ENCODE peak calls at places on chromosomes 2 and 18, in eight cellular contexts. S is stomach, K is astrocyte, C is sigmoid colon, Y is colonic mucosa, B is GM12865, J is endothelial cell, X is GM13977. R is an unnamed sample.

GRCh38 chr2:41933585-41934322 is 114.1 kb upstream of the PKDCC start:
- DNase-seq in S (no peak), Y (no peak), J (no peak), B (peak), K (peak), C (no peak), X (no peak), R (no peak)

GRCh38 chr2:8511868-8512612 is 169.8 kb upstream of the ID2 start:
- DNase-seq in B (peak), X (no peak), J (no peak), K (peak), S (no peak), Y (no peak), C (no peak), R (no peak)

GRCh38 chr18:25038261-25038660 is 313.7 kb downstream of the ZNF521 start:
- DNase-seq in K (no peak), X (no peak), J (no peak), S (no peak), Y (no peak), B (no peak), C (no peak), R (no peak)

GRCh38 chr2:168089200-168089599 is 158.2 kb downstream of the STK39 start:
- DNase-seq in Y (no peak), J (no peak), K (no peak), B (peak), C (no peak), S (no peak), X (no peak), R (no peak)

GRCh38 chr2:104465978-104466377 is 387.9 kb upstream of the POU3F3 start:
- DNase-seq in J (no peak), Y (no peak), X (no peak), S (no peak), C (no peak), B (no peak), K (no peak), R (no peak)

GRCh38 chr18:36314754-36315153 is 17.2 kb downstream of the FHOD3 start:
- DNase-seq in K (peak), B (no peak), S (no peak), X (no peak), Y (no peak), J (no peak), C (no peak), R (no peak)

GRCh38 chr18:3129053-3129864 is 90.5 kb downstream of the MYOM1 start:
- DNase-seq in J (peak), B (peak), Y (peak), C (peak), K (peak), X (peak), S (peak), R (peak)

GRCh38 chr2:45610281-45611019 is 617 bp downstream of the SRBD1 start:
- DNase-seq in C (peak), K (peak), X (peak), S (peak), B (peak), Y (peak), J (peak), R (peak)

GRCh38 chr2:162244559-162245031 is 1.4 kb upstream of the FAP start:
- DNase-seq in Y (no peak), X (no peak), K (peak), C (peak), S (no peak), B (no peak), J (no peak), R (no peak)

GRCh38 chr2:38207168-38207567 is 131.2 kb upstream of the CYP1B1 start:
- DNase-seq in B (no peak), J (no peak), X (no peak), K (peak), C (no peak), S (no peak), Y (no peak), R (no peak)

GRCh38 chr18:12890500-12890899 is 6.5 kb upstream of the PTPN2 start:
- DNase-seq in K (no peak), J (no peak), B (peak), S (no peak), C (no peak), X (no peak), Y (no peak), R (no peak)

GRCh38 chr18:35949903-35950627 is 22.4 kb upstream of the RMP24 start:
- DNase-seq in C (peak), K (peak), S (peak), Y (peak), J (peak), B (peak), X (peak), R (peak)

GRCh38 chr2:113298176-113298575 is 19.5 kb upstream of the PAX8 start:
- DNase-seq in Y (no peak), C (no peak), K (no peak), X (no peak), S (no peak), J (no peak), B (no peak), R (no peak)

GRCh38 chr2:3299703-3300102 is 77.9 kb downstream of the EIPR1 start:
- DNase-seq in Y (no peak), X (no peak), C (no peak), S (no peak), B (no peak), J (no peak), K (no peak), R (no peak)

GRCh38 chr2:187319441-187320108 is 128.5 kb downstream of the CALCRL start:
- DNase-seq in K (peak), B (no peak), S (no peak), C (no peak), X (no peak), Y (no peak), J (no peak), R (no peak)

GRCh38 chr2:231199219-231199618 is 788 bp downstream of the ARMC9 start:
- DNase-seq in C (peak), B (no peak), K (peak), Y (peak), J (no peak), X (no peak), S (no peak), R (no peak)

GRCh38 chr18:52339891-52340371 is at the start of gene DCC:
- DNase-seq in X (peak), B (peak), Y (peak), J (peak), S (peak), K (peak), C (no peak), R (peak)

GRCh38 chr2:239014897-239015768 is 167.2 kb downstream of the TWIST2 start:
- DNase-seq in J (no peak), K (no peak), Y (no peak), X (no peak), B (no peak), S (peak), C (peak), R (no peak)

GRCh38 chr2:189104926-189105325 is 74.6 kb downstream of the COL5A2 start:
- DNase-seq in X (no peak), B (no peak), K (peak), J (no peak), Y (no peak), S (no peak), C (no peak), R (no peak)

DNA sequence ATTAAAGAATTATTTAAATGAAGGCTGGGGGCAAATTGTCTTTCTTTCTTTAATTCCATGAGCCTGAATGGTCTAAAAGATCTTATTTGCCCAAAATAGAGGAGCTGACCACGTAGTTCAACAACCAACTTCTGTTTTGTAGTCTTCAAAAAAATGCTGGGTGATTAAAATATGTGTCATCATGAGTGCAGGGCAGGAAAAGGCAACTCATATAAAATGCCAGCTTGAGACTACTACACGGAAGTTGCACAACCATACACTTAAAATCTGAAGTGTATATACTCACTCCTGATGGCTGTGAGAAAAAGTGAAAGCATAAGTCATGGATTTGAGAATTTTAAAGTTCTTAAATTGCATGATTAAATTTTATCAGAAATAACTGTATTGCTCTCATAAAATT is 210.9 kb downstream of the DYM start:
- DNase-seq in B (no peak), X (no peak), S (no peak), K (peak), Y (no peak), J (no peak), C (no peak), R (no peak)
- TF ChIP-seq CTCF in B (no peak), X (no peak), S (no peak), K (no peak), Y (no peak), J (no peak), C (no peak), R (no peak)

GRCh38 chr2:68739261-68740183 is 4.9 kb downstream of the ARHGAP25 start:
- DNase-seq in X (no peak), Y (peak), S (no peak), K (no peak), B (peak), J (no peak), C (no peak), R (no peak)
- TF ChIP-seq CTCF in X (no peak), Y (no peak), S (no peak), K (no peak), B (no peak), J (no peak), C (no peak), R (no peak)

GRCh38 chr2:114389021-114389420 is 53.4 kb upstream of the DPP10 start:
- DNase-seq in Y (no peak), X (no peak), C (no peak), B (no peak), S (no peak), K (no peak), J (no peak), R (no peak)

DNA sequence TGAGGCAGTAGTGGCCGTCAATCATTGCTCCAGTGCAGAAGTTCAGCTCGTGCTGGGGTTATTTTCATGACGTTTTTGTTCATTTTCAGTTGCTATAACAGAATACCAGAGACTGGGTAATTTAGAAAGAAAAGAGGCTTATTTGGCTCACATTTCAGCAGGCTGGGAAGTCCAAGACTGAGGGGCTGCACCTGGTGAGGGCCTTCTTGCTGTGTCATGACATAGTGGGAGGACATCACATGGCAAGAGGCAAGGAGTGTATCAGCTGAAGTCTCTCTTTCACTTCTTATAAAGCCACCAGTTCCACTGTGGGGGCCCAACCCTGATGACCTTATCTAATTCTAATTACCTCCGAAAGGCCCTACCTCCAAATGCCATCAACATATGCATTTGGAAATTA is 58.0 kb upstream of the DPP10 start:
- DNase-seq in Y (no peak), X (no peak), S (no peak), J (no peak), B (no peak), K (no peak), C (no peak), R (no peak)
- TF ChIP-seq CTCF in Y (no peak), X (no peak), S (no peak), J (no peak), B (no peak), K (no peak), C (no peak), R (no peak)

GRCh38 chr2:135473567-135473966 is 57.5 kb downstream of the ZRANB3 start:
- DNase-seq in K (peak), B (peak), C (no peak), S (no peak), J (peak), X (peak), Y (no peak), R (peak)
- TF ChIP-seq CTCF in K (peak), B (peak), C (no peak), S (no peak), J (peak), X (peak), Y (no peak), R (peak)

DNA sequence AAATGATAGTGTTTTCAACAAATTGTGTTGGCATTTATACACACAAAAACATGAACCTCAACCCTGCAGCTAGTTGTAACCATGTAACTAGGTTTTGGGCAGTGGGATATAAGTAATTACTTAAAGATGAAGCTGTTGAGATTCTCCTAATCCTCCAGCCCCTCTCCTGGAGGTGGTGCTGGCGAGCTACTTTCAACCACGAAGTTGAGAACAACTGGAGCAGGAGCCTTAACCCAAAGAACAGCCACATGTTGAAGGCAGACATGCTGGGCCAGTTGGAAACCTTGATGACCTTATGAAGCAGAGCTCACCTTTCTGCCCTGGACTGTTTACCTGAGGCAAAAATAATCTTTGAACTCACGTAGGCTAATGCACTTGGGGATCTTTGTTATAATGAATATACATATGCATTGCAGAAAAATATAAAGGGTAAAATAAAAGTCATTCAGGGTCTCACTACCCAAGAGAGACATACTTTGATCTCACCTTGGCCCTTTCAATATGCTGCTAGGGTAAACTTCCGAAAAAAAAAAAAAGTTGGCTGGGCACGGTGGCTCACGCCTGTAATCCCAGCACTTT is 89.6 kb upstream of the NPAS2 start:
- DNase-seq in B (peak), C (peak), S (peak), K (peak), X (no peak), Y (peak), J (peak), R (peak)
- TF ChIP-seq CTCF in B (peak), C (peak), S (no peak), K (peak), X (peak), Y (peak), J (peak), R (peak)

GRCh38 chr2:156151351-156151750 is 181.2 kb downstream of the NR4A2 start:
- DNase-seq in B (no peak), X (no peak), J (no peak), K (no peak), C (no peak), S (no peak), Y (no peak), R (no peak)

GRCh38 chr2:156157670-156158069 is 174.9 kb downstream of the NR4A2 start:
- DNase-seq in X (no peak), B (no peak), S (no peak), K (no peak), C (no peak), J (no peak), Y (no peak), R (no peak)

GRCh38 chr2:156155319-156155718 is 177.2 kb downstream of the NR4A2 start:
- DNase-seq in B (no peak), S (no peak), K (no peak), X (no peak), Y (no peak), J (no peak), C (no peak), R (no peak)

DNA sequence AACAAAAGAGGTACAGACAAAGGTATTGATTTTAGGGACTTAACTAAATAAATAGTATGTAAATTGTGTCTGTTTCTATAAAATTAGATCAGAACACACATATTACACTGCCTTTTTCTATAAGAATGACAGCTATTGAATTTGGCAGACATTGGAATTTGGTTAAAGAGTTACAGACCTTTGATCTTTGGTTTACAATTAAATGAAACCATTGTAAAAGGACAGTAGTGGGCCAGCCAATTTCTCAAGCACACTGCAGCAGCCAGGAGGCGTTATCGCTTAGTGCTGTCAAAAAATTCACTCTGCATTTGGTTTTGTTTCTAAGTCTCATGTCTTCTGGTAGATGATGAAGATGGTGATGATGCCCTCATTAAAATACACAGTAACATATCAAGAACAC is 175.9 kb downstream of the NR4A2 start:
- DNase-seq in J (no peak), X (no peak), B (no peak), C (no peak), S (no peak), K (no peak), Y (peak), R (no peak)
- TF ChIP-seq CTCF in J (no peak), X (peak), B (peak), C (no peak), S (no peak), K (no peak), Y (peak), R (no peak)

GRCh38 chr2:60678551-60678950 is 77.5 kb upstream of the PAPOLG start:
- DNase-seq in C (no peak), X (no peak), S (no peak), B (no peak), Y (no peak), J (no peak), K (no peak), R (no peak)
- TF ChIP-seq CTCF in C (no peak), X (no peak), S (no peak), B (no peak), Y (no peak), J (no peak), K (no peak), R (no peak)

DNA sequence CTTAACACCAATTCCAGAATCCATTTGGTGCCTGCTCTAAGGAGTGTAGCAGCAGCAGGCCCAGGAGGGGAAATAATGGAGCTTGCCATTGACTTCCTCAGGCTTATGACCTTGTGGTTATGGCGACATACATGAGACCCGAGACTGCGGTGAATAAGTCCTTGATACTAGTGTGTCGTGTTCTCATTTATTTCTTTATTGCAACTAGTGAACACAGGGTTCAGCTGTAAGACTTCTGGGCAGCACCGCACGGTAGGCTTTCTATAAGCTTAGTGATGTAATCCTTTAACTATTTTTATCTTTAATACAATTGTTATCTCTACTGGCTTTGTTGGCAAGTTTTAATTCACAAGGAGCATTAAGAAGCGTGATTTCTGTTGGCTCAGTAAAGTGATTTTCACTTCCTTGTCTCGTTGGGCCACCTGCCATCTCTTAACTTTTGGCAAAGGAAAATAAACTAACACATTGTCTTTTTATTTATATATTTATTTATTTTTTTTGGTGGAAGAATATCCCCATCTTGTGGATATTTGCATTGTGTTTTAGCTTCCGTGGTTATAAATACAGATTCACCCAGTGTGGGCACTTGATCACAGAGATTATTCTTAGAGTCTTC is 139.8 kb downstream of the LTBP1 start:
- DNase-seq in C (no peak), Y (no peak), X (no peak), S (peak), K (peak), J (no peak), B (no peak), R (no peak)
- TF ChIP-seq CTCF in C (no peak), Y (no peak), X (no peak), S (no peak), K (no peak), J (no peak), B (no peak), R (no peak)

GRCh38 chr2:1516798-1517060 is 103.5 kb downstream of the TPO start:
- DNase-seq in C (peak), S (no peak), X (no peak), Y (no peak), B (no peak), J (no peak), K (no peak), R (no peak)

GRCh38 chr2:1514391-1515072 is 101.3 kb downstream of the TPO start:
- DNase-seq in Y (peak), X (no peak), J (no peak), B (no peak), S (no peak), K (no peak), C (peak), R (no peak)

GRCh38 chr2:1515986-1516797 is 102.9 kb downstream of the TPO start:
- DNase-seq in B (no peak), Y (no peak), X (no peak), C (peak), S (no peak), J (no peak), K (no peak), R (no peak)

GRCh38 chr2:1512321-1513289 is 99.3 kb downstream of the TPO start:
- DNase-seq in J (no peak), C (peak), Y (no peak), B (no peak), S (no peak), K (no peak), X (no peak), R (no peak)

DNA sequence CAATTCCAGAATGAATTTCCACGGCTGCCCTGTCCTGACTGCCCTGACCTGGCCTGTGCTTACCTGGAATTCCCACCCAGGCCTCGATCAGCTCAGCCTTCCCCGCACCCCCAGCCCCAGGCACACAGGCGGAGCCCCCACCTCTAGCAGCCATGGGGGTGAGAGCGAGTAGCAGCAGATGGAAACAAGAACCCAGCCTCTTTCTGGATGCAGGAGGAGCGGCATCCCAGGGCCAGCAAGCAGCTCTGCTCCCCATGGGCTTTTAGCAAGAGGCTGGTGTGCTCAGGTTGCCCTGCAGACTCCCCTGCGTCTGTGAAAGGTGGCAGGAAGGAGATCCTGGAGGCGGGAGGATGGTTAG is 101.8 kb downstream of the TPO start:
- DNase-seq in X (no peak), C (peak), J (no peak), Y (no peak), K (no peak), S (no peak), B (no peak), R (no peak)
- TF ChIP-seq CTCF in X (no peak), C (no peak), J (no peak), Y (no peak), K (no peak), S (no peak), B (no peak), R (no peak)

DNA sequence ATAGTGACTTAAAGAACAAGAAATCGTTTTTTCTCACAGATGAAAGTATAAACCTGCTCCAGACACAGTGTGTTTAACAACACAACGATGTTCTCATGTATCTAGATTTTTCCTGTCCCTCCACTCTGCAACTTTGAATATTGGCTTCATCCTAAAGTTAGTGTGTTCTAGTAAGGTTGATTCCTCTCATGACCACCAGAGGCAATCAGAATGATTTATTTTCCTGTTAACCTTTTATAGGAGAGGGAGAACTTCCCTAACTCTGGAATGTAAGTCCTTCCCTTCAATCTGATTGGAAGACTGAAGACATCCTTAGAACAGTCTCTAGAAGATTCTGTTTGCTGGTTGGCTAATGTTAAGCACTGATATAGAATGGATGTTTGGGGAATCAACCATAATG is 41.0 kb upstream of the TAF4B start:
- DNase-seq in B (no peak), X (no peak), J (no peak), Y (no peak), C (no peak), S (no peak), K (no peak), R (no peak)
- TF ChIP-seq CTCF in B (no peak), X (no peak), J (peak), Y (no peak), C (no peak), S (no peak), K (peak), R (no peak)